ENCODE peak calls at places on chromosomes 13 and 19, in four cellular contexts. One of them, this sample, is unnamed.

GRCh38 chr19:30163663-30164062 is 208.5 kb upstream of the ZNF536 start:
- DNase-seq in progenitor cell of endocrine pancreas: no peak
- DNase-seq in stimulated activated CD4-positive, alpha-beta T cell treated with anti-CD3 and anti-CD28 coated beads, Interleukin-15, amount 100 ng/mL, for 24 hours: no peak
- DNase-seq in stimulated activated CD8-positive, alpha-beta memory T cell treated with anti-CD3 and anti-CD28 coated beads, Interleukin-2, amount 100 ng/mL, for 48 hours: no peak
- DNase-seq in this sample: peak

GRCh38 chr19:56946164-56946563 is 105.6 kb upstream of the PEG3 start:
- DNase-seq in stimulated activated CD4-positive, alpha-beta T cell treated with anti-CD3 and anti-CD28 coated beads, Interleukin-15, amount 100 ng/mL, for 24 hours: no peak
- DNase-seq in progenitor cell of endocrine pancreas: no peak
- DNase-seq in stimulated activated CD8-positive, alpha-beta memory T cell treated with anti-CD3 and anti-CD28 coated beads, Interleukin-2, amount 100 ng/mL, for 48 hours: no peak
- DNase-seq in this sample: no peak

GRCh38 chr13:40061466-40062450 is 406.3 kb downstream of the COG6 start:
- DNase-seq in progenitor cell of endocrine pancreas: no peak
- DNase-seq in stimulated activated CD4-positive, alpha-beta T cell treated with anti-CD3 and anti-CD28 coated beads, Interleukin-15, amount 100 ng/mL, for 24 hours: no peak
- DNase-seq in stimulated activated CD8-positive, alpha-beta memory T cell treated with anti-CD3 and anti-CD28 coated beads, Interleukin-2, amount 100 ng/mL, for 48 hours: no peak
- DNase-seq in this sample: no peak

GRCh38 chr19:35355851-35356460 is 2.3 kb upstream of the FFAR3 start:
- DNase-seq in progenitor cell of endocrine pancreas: no peak
- DNase-seq in stimulated activated CD4-positive, alpha-beta T cell treated with anti-CD3 and anti-CD28 coated beads, Interleukin-15, amount 100 ng/mL, for 24 hours: no peak
- DNase-seq in stimulated activated CD8-positive, alpha-beta memory T cell treated with anti-CD3 and anti-CD28 coated beads, Interleukin-2, amount 100 ng/mL, for 48 hours: no peak
- DNase-seq in this sample: no peak

GRCh38 chr19:49222528-49222927 is 64.9 kb downstream of the TRPM4 start:
- DNase-seq in stimulated activated CD4-positive, alpha-beta T cell treated with anti-CD3 and anti-CD28 coated beads, Interleukin-15, amount 100 ng/mL, for 24 hours: no peak
- DNase-seq in progenitor cell of endocrine pancreas: no peak
- DNase-seq in stimulated activated CD8-positive, alpha-beta memory T cell treated with anti-CD3 and anti-CD28 coated beads, Interleukin-2, amount 100 ng/mL, for 48 hours: no peak
- DNase-seq in this sample: no peak

GRCh38 chr19:18046066-18046718 is 38.2 kb downstream of the ARRDC2 start:
- DNase-seq in progenitor cell of endocrine pancreas: no peak
- DNase-seq in stimulated activated CD8-positive, alpha-beta memory T cell treated with anti-CD3 and anti-CD28 coated beads, Interleukin-2, amount 100 ng/mL, for 48 hours: no peak
- DNase-seq in stimulated activated CD4-positive, alpha-beta T cell treated with anti-CD3 and anti-CD28 coated beads, Interleukin-15, amount 100 ng/mL, for 24 hours: peak
- DNase-seq in this sample: no peak

GRCh38 chr13:26186995-26187394 is 35.1 kb downstream of the RNF6 start:
- DNase-seq in stimulated activated CD4-positive, alpha-beta T cell treated with anti-CD3 and anti-CD28 coated beads, Interleukin-15, amount 100 ng/mL, for 24 hours: peak
- DNase-seq in progenitor cell of endocrine pancreas: no peak
- DNase-seq in stimulated activated CD8-positive, alpha-beta memory T cell treated with anti-CD3 and anti-CD28 coated beads, Interleukin-2, amount 100 ng/mL, for 48 hours: no peak
- DNase-seq in this sample: no peak

GRCh38 chr19:4737955-4738580 is 14.4 kb upstream of the DPP9 start:
- DNase-seq in stimulated activated CD4-positive, alpha-beta T cell treated with anti-CD3 and anti-CD28 coated beads, Interleukin-15, amount 100 ng/mL, for 24 hours: no peak
- DNase-seq in progenitor cell of endocrine pancreas: no peak
- DNase-seq in stimulated activated CD8-positive, alpha-beta memory T cell treated with anti-CD3 and anti-CD28 coated beads, Interleukin-2, amount 100 ng/mL, for 48 hours: no peak
- DNase-seq in this sample: no peak

GRCh38 chr13:34884366-34884765 is 57.7 kb upstream of the NBEA start:
- DNase-seq in stimulated activated CD8-positive, alpha-beta memory T cell treated with anti-CD3 and anti-CD28 coated beads, Interleukin-2, amount 100 ng/mL, for 48 hours: no peak
- DNase-seq in stimulated activated CD4-positive, alpha-beta T cell treated with anti-CD3 and anti-CD28 coated beads, Interleukin-15, amount 100 ng/mL, for 24 hours: no peak
- DNase-seq in progenitor cell of endocrine pancreas: no peak
- DNase-seq in this sample: no peak

GRCh38 chr13:76885203-76886004 is 801 bp downstream of the KCTD12 start:
- DNase-seq in stimulated activated CD8-positive, alpha-beta memory T cell treated with anti-CD3 and anti-CD28 coated beads, Interleukin-2, amount 100 ng/mL, for 48 hours: peak
- DNase-seq in progenitor cell of endocrine pancreas: peak
- DNase-seq in stimulated activated CD4-positive, alpha-beta T cell treated with anti-CD3 and anti-CD28 coated beads, Interleukin-15, amount 100 ng/mL, for 24 hours: peak
- DNase-seq in this sample: no peak

GRCh38 chr19:51064534-51065220 is at the start of gene KLK13:
- DNase-seq in stimulated activated CD4-positive, alpha-beta T cell treated with anti-CD3 and anti-CD28 coated beads, Interleukin-15, amount 100 ng/mL, for 24 hours: peak
- DNase-seq in progenitor cell of endocrine pancreas: peak
- DNase-seq in stimulated activated CD8-positive, alpha-beta memory T cell treated with anti-CD3 and anti-CD28 coated beads, Interleukin-2, amount 100 ng/mL, for 48 hours: no peak
- DNase-seq in this sample: no peak

GRCh38 chr19:48511800-48512503 is at the start of gene LMTK3:
- DNase-seq in stimulated activated CD8-positive, alpha-beta memory T cell treated with anti-CD3 and anti-CD28 coated beads, Interleukin-2, amount 100 ng/mL, for 48 hours: peak
- DNase-seq in stimulated activated CD4-positive, alpha-beta T cell treated with anti-CD3 and anti-CD28 coated beads, Interleukin-15, amount 100 ng/mL, for 24 hours: peak
- DNase-seq in progenitor cell of endocrine pancreas: no peak
- DNase-seq in this sample: peak

GRCh38 chr19:5595129-5595528 is 27.4 kb upstream of the TINCR start:
- DNase-seq in stimulated activated CD4-positive, alpha-beta T cell treated with anti-CD3 and anti-CD28 coated beads, Interleukin-15, amount 100 ng/mL, for 24 hours: no peak
- DNase-seq in progenitor cell of endocrine pancreas: no peak
- DNase-seq in stimulated activated CD8-positive, alpha-beta memory T cell treated with anti-CD3 and anti-CD28 coated beads, Interleukin-2, amount 100 ng/mL, for 48 hours: no peak
- DNase-seq in this sample: no peak

GRCh38 chr19:14400913-14401312 is 18.2 kb downstream of the DDX39A start:
- DNase-seq in progenitor cell of endocrine pancreas: no peak
- DNase-seq in stimulated activated CD4-positive, alpha-beta T cell treated with anti-CD3 and anti-CD28 coated beads, Interleukin-15, amount 100 ng/mL, for 24 hours: no peak
- DNase-seq in stimulated activated CD8-positive, alpha-beta memory T cell treated with anti-CD3 and anti-CD28 coated beads, Interleukin-2, amount 100 ng/mL, for 48 hours: no peak
- DNase-seq in this sample: no peak

GRCh38 chr13:114268344-114269280 is 12.8 kb upstream of the UPF3A start:
- DNase-seq in stimulated activated CD4-positive, alpha-beta T cell treated with anti-CD3 and anti-CD28 coated beads, Interleukin-15, amount 100 ng/mL, for 24 hours: no peak
- DNase-seq in progenitor cell of endocrine pancreas: no peak
- DNase-seq in stimulated activated CD8-positive, alpha-beta memory T cell treated with anti-CD3 and anti-CD28 coated beads, Interleukin-2, amount 100 ng/mL, for 48 hours: no peak
- DNase-seq in this sample: no peak

GRCh38 chr19:3506384-3507340 is 551 bp downstream of the FZR1 start:
- DNase-seq in stimulated activated CD8-positive, alpha-beta memory T cell treated with anti-CD3 and anti-CD28 coated beads, Interleukin-2, amount 100 ng/mL, for 48 hours: no peak
- DNase-seq in stimulated activated CD4-positive, alpha-beta T cell treated with anti-CD3 and anti-CD28 coated beads, Interleukin-15, amount 100 ng/mL, for 24 hours: peak
- DNase-seq in progenitor cell of endocrine pancreas: no peak
- DNase-seq in this sample: no peak

GRCh38 chr19:11041966-11042627 is 47.2 kb upstream of the LDLR start:
- DNase-seq in stimulated activated CD8-positive, alpha-beta memory T cell treated with anti-CD3 and anti-CD28 coated beads, Interleukin-2, amount 100 ng/mL, for 48 hours: no peak
- DNase-seq in stimulated activated CD4-positive, alpha-beta T cell treated with anti-CD3 and anti-CD28 coated beads, Interleukin-15, amount 100 ng/mL, for 24 hours: no peak
- DNase-seq in progenitor cell of endocrine pancreas: no peak
- DNase-seq in this sample: no peak

GRCh38 chr19:41226874-41227390 is 7.9 kb downstream of the AXL start:
- DNase-seq in progenitor cell of endocrine pancreas: no peak
- DNase-seq in stimulated activated CD8-positive, alpha-beta memory T cell treated with anti-CD3 and anti-CD28 coated beads, Interleukin-2, amount 100 ng/mL, for 48 hours: no peak
- DNase-seq in stimulated activated CD4-positive, alpha-beta T cell treated with anti-CD3 and anti-CD28 coated beads, Interleukin-15, amount 100 ng/mL, for 24 hours: peak
- DNase-seq in this sample: no peak

GRCh38 chr13:75404721-75405120 is 77.2 kb downstream of the TBC1D4 start:
- DNase-seq in stimulated activated CD4-positive, alpha-beta T cell treated with anti-CD3 and anti-CD28 coated beads, Interleukin-15, amount 100 ng/mL, for 24 hours: no peak
- DNase-seq in progenitor cell of endocrine pancreas: no peak
- DNase-seq in stimulated activated CD8-positive, alpha-beta memory T cell treated with anti-CD3 and anti-CD28 coated beads, Interleukin-2, amount 100 ng/mL, for 48 hours: no peak
- DNase-seq in this sample: no peak

GRCh38 chr19:56111601-56112312 is 9.3 kb downstream of the ZNF787 start:
- DNase-seq in stimulated activated CD4-positive, alpha-beta T cell treated with anti-CD3 and anti-CD28 coated beads, Interleukin-15, amount 100 ng/mL, for 24 hours: peak
- DNase-seq in stimulated activated CD8-positive, alpha-beta memory T cell treated with anti-CD3 and anti-CD28 coated beads, Interleukin-2, amount 100 ng/mL, for 48 hours: peak
- DNase-seq in progenitor cell of endocrine pancreas: no peak
- DNase-seq in this sample: no peak

GRCh38 chr13:43905435-43906031 is 25.8 kb downstream of the LACC1 start:
- DNase-seq in stimulated activated CD8-positive, alpha-beta memory T cell treated with anti-CD3 and anti-CD28 coated beads, Interleukin-2, amount 100 ng/mL, for 48 hours: no peak
- DNase-seq in progenitor cell of endocrine pancreas: no peak
- DNase-seq in stimulated activated CD4-positive, alpha-beta T cell treated with anti-CD3 and anti-CD28 coated beads, Interleukin-15, amount 100 ng/mL, for 24 hours: peak
- DNase-seq in this sample: peak

GRCh38 chr19:16324064-16324383 is 602 bp upstream of the KLF2 start:
- DNase-seq in progenitor cell of endocrine pancreas: no peak
- DNase-seq in stimulated activated CD8-positive, alpha-beta memory T cell treated with anti-CD3 and anti-CD28 coated beads, Interleukin-2, amount 100 ng/mL, for 48 hours: no peak
- DNase-seq in stimulated activated CD4-positive, alpha-beta T cell treated with anti-CD3 and anti-CD28 coated beads, Interleukin-15, amount 100 ng/mL, for 24 hours: no peak
- DNase-seq in this sample: no peak

GRCh38 chr13:34943675-34944634 is 1.9 kb downstream of the NBEA start:
- DNase-seq in stimulated activated CD4-positive, alpha-beta T cell treated with anti-CD3 and anti-CD28 coated beads, Interleukin-15, amount 100 ng/mL, for 24 hours: no peak
- DNase-seq in stimulated activated CD8-positive, alpha-beta memory T cell treated with anti-CD3 and anti-CD28 coated beads, Interleukin-2, amount 100 ng/mL, for 48 hours: no peak
- DNase-seq in progenitor cell of endocrine pancreas: no peak
- DNase-seq in this sample: peak

GRCh38 chr13:113747291-113747833 is 11.7 kb upstream of the TMEM255B start:
- DNase-seq in progenitor cell of endocrine pancreas: no peak
- DNase-seq in stimulated activated CD4-positive, alpha-beta T cell treated with anti-CD3 and anti-CD28 coated beads, Interleukin-15, amount 100 ng/mL, for 24 hours: no peak
- DNase-seq in stimulated activated CD8-positive, alpha-beta memory T cell treated with anti-CD3 and anti-CD28 coated beads, Interleukin-2, amount 100 ng/mL, for 48 hours: no peak
- DNase-seq in this sample: no peak

GRCh38 chr13:112980441-112980840 is 11.4 kb downstream of the MCF2L start:
- DNase-seq in stimulated activated CD8-positive, alpha-beta memory T cell treated with anti-CD3 and anti-CD28 coated beads, Interleukin-2, amount 100 ng/mL, for 48 hours: no peak
- DNase-seq in progenitor cell of endocrine pancreas: no peak
- DNase-seq in stimulated activated CD4-positive, alpha-beta T cell treated with anti-CD3 and anti-CD28 coated beads, Interleukin-15, amount 100 ng/mL, for 24 hours: no peak
- DNase-seq in this sample: no peak

GRCh38 chr19:4386038-4386782 is 14.1 kb downstream of the SH3GL1 start:
- DNase-seq in stimulated activated CD8-positive, alpha-beta memory T cell treated with anti-CD3 and anti-CD28 coated beads, Interleukin-2, amount 100 ng/mL, for 48 hours: no peak
- DNase-seq in stimulated activated CD4-positive, alpha-beta T cell treated with anti-CD3 and anti-CD28 coated beads, Interleukin-15, amount 100 ng/mL, for 24 hours: no peak
- DNase-seq in progenitor cell of endocrine pancreas: no peak
- DNase-seq in this sample: peak

GRCh38 chr13:94249512-94249911 is 230.0 kb downstream of the DCT start:
- DNase-seq in progenitor cell of endocrine pancreas: no peak
- DNase-seq in stimulated activated CD4-positive, alpha-beta T cell treated with anti-CD3 and anti-CD28 coated beads, Interleukin-15, amount 100 ng/mL, for 24 hours: no peak
- DNase-seq in stimulated activated CD8-positive, alpha-beta memory T cell treated with anti-CD3 and anti-CD28 coated beads, Interleukin-2, amount 100 ng/mL, for 48 hours: no peak
- DNase-seq in this sample: no peak

GRCh38 chr19:1668048-1668338 is 15.6 kb upstream of the TCF3 start:
- DNase-seq in progenitor cell of endocrine pancreas: no peak
- DNase-seq in stimulated activated CD4-positive, alpha-beta T cell treated with anti-CD3 and anti-CD28 coated beads, Interleukin-15, amount 100 ng/mL, for 24 hours: no peak
- DNase-seq in stimulated activated CD8-positive, alpha-beta memory T cell treated with anti-CD3 and anti-CD28 coated beads, Interleukin-2, amount 100 ng/mL, for 48 hours: no peak
- DNase-seq in this sample: no peak

GRCh38 chr13:113192902-113193301 is 15.6 kb downstream of the PCID2 start:
- DNase-seq in stimulated activated CD4-positive, alpha-beta T cell treated with anti-CD3 and anti-CD28 coated beads, Interleukin-15, amount 100 ng/mL, for 24 hours: no peak
- DNase-seq in stimulated activated CD8-positive, alpha-beta memory T cell treated with anti-CD3 and anti-CD28 coated beads, Interleukin-2, amount 100 ng/mL, for 48 hours: no peak
- DNase-seq in progenitor cell of endocrine pancreas: no peak
- DNase-seq in this sample: no peak

GRCh38 chr13:24511019-24511823 is 1.4 kb downstream of the PARP4 start:
- DNase-seq in stimulated activated CD4-positive, alpha-beta T cell treated with anti-CD3 and anti-CD28 coated beads, Interleukin-15, amount 100 ng/mL, for 24 hours: peak
- DNase-seq in progenitor cell of endocrine pancreas: no peak
- DNase-seq in stimulated activated CD8-positive, alpha-beta memory T cell treated with anti-CD3 and anti-CD28 coated beads, Interleukin-2, amount 100 ng/mL, for 48 hours: peak
- DNase-seq in this sample: peak

GRCh38 chr13:62293081-62293480 is 877.4 kb upstream of the PCDH20 start:
- DNase-seq in stimulated activated CD8-positive, alpha-beta memory T cell treated with anti-CD3 and anti-CD28 coated beads, Interleukin-2, amount 100 ng/mL, for 48 hours: no peak
- DNase-seq in progenitor cell of endocrine pancreas: no peak
- DNase-seq in stimulated activated CD4-positive, alpha-beta T cell treated with anti-CD3 and anti-CD28 coated beads, Interleukin-15, amount 100 ng/mL, for 24 hours: no peak
- DNase-seq in this sample: no peak

GRCh38 chr19:10858204-10858828 is 10.1 kb downstream of the C19orf38 start:
- DNase-seq in stimulated activated CD4-positive, alpha-beta T cell treated with anti-CD3 and anti-CD28 coated beads, Interleukin-15, amount 100 ng/mL, for 24 hours: peak
- DNase-seq in stimulated activated CD8-positive, alpha-beta memory T cell treated with anti-CD3 and anti-CD28 coated beads, Interleukin-2, amount 100 ng/mL, for 48 hours: peak
- DNase-seq in progenitor cell of endocrine pancreas: no peak
- DNase-seq in this sample: no peak

GRCh38 chr13:109256866-109257760 is 529.3 kb downstream of the IRS2 start:
- DNase-seq in stimulated activated CD4-positive, alpha-beta T cell treated with anti-CD3 and anti-CD28 coated beads, Interleukin-15, amount 100 ng/mL, for 24 hours: no peak
- DNase-seq in stimulated activated CD8-positive, alpha-beta memory T cell treated with anti-CD3 and anti-CD28 coated beads, Interleukin-2, amount 100 ng/mL, for 48 hours: no peak
- DNase-seq in progenitor cell of endocrine pancreas: no peak
- DNase-seq in this sample: no peak

GRCh38 chr19:48874309-48875135 is 2.3 kb downstream of the PPP1R15A start:
- DNase-seq in progenitor cell of endocrine pancreas: no peak
- DNase-seq in stimulated activated CD8-positive, alpha-beta memory T cell treated with anti-CD3 and anti-CD28 coated beads, Interleukin-2, amount 100 ng/mL, for 48 hours: no peak
- DNase-seq in stimulated activated CD4-positive, alpha-beta T cell treated with anti-CD3 and anti-CD28 coated beads, Interleukin-15, amount 100 ng/mL, for 24 hours: peak
- DNase-seq in this sample: no peak

GRCh38 chr13:44651724-44652123 is 75.6 kb upstream of the TSC22D1 start:
- DNase-seq in stimulated activated CD8-positive, alpha-beta memory T cell treated with anti-CD3 and anti-CD28 coated beads, Interleukin-2, amount 100 ng/mL, for 48 hours: no peak
- DNase-seq in progenitor cell of endocrine pancreas: no peak
- DNase-seq in stimulated activated CD4-positive, alpha-beta T cell treated with anti-CD3 and anti-CD28 coated beads, Interleukin-15, amount 100 ng/mL, for 24 hours: no peak
- DNase-seq in this sample: no peak

GRCh38 chr19:15159251-15159650 is 41.5 kb downstream of the NOTCH3 start:
- DNase-seq in stimulated activated CD8-positive, alpha-beta memory T cell treated with anti-CD3 and anti-CD28 coated beads, Interleukin-2, amount 100 ng/mL, for 48 hours: no peak
- DNase-seq in stimulated activated CD4-positive, alpha-beta T cell treated with anti-CD3 and anti-CD28 coated beads, Interleukin-15, amount 100 ng/mL, for 24 hours: no peak
- DNase-seq in progenitor cell of endocrine pancreas: no peak
- DNase-seq in this sample: no peak

GRCh38 chr13:83613524-83613923 is 268.8 kb downstream of the SLITRK1 start:
- DNase-seq in stimulated activated CD4-positive, alpha-beta T cell treated with anti-CD3 and anti-CD28 coated beads, Interleukin-15, amount 100 ng/mL, for 24 hours: no peak
- DNase-seq in progenitor cell of endocrine pancreas: no peak
- DNase-seq in stimulated activated CD8-positive, alpha-beta memory T cell treated with anti-CD3 and anti-CD28 coated beads, Interleukin-2, amount 100 ng/mL, for 48 hours: no peak
- DNase-seq in this sample: no peak

This sample was measured in globus pallidus.